ENCODE peak calls at places on chromosomes 7 and 10, in ten cellular contexts. L is Peyer's patch; D is astrocyte of the hippocampus; G is activated CD4-positive, alpha-beta T cell treated with anti-CD3 and anti-CD28 coated beads, Interleukin-2, amount 50 U/mL, for 4 hours; J is GM23248; H is naive B cell; P is NCI-H1436; N is right lobe of liver; F is NCI-H524 treated with DMSO at 0.1 percent for 48 hours; X is WERI-Rb-1. U is an unnamed sample.

GRCh38 chr10:119516381-119517234 is 25.9 kb downstream of the RGS10 start:
- DNase-seq in X (peak; percentile 62), N (peak; percentile 40), D (no peak), F (no peak), G (peak; percentile 42), L (peak; percentile 69), P (no peak), H (peak; percentile 44), J (no peak), U (no peak)

GRCh38 chr7:143205560-143206293 is 16.1 kb upstream of the TAS2R40 start:
- DNase-seq in D (no peak), F (no peak), P (no peak), J (no peak), N (no peak), L (peak; percentile 72), H (peak; percentile 85), G (no peak), X (no peak), U (no peak)

GRCh38 chr7:134254311-134254710 is 62.4 kb downstream of the SLC35B4 start:
- DNase-seq in P (no peak), L (no peak), N (no peak), D (no peak), G (no peak), F (no peak), X (no peak), J (peak; percentile 9), H (no peak), U (no peak)

GRCh38 chr7:2079332-2080068 is 153.2 kb downstream of the MAD1L1 start:
- DNase-seq in F (no peak), N (no peak), H (peak; percentile 59), D (no peak), P (no peak), J (no peak), L (no peak), X (peak; percentile 81), G (no peak), U (no peak)

GRCh38 chr7:2832441-2832840 is 11.7 kb downstream of the GNA12 start:
- DNase-seq in P (no peak), X (no peak), G (no peak), N (no peak), F (no peak), D (no peak), H (no peak), L (no peak), J (no peak), U (no peak)

GRCh38 chr10:114519756-114520288 is 115.5 kb upstream of the AFAP1L2 start:
- DNase-seq in X (no peak), J (peak; percentile 8), L (no peak), N (no peak), P (no peak), F (no peak), H (no peak), D (no peak), G (no peak), U (no peak)

GRCh38 chr10:113071446-113071845 is 121.4 kb downstream of the TCF7L2 start:
- DNase-seq in N (peak; percentile 84), D (peak; percentile 88), H (no peak), P (no peak), X (no peak), L (no peak), G (no peak), J (peak; percentile 16), F (no peak), U (no peak)

GRCh38 chr10:16732376-16732775 is 84.8 kb downstream of the RSU1 start:
- DNase-seq in J (peak; percentile 19), G (no peak), P (no peak), D (peak; percentile 5), H (no peak), L (no peak), N (no peak), F (peak; percentile 36), X (no peak), U (no peak)

GRCh38 chr10:129136866-129137415 is 330.1 kb upstream of the MGMT start:
- DNase-seq in P (no peak), G (no peak), X (no peak), N (no peak), F (no peak), D (no peak), H (no peak), L (no peak), J (no peak), U (no peak)

GRCh38 chr7:1741751-1742554 is 71.9 kb downstream of the ELFN1 start:
- DNase-seq in L (no peak), H (no peak), J (no peak), N (no peak), D (no peak), X (peak; percentile 90), G (no peak), P (no peak), F (peak; percentile 28), U (no peak)

GRCh38 chr7:155357573-155358041 is 59.9 kb downstream of the INSIG1 start:
- DNase-seq in N (no peak), J (peak; percentile 91), G (no peak), P (no peak), L (no peak), H (no peak), D (no peak), F (no peak), X (no peak), U (no peak)

GRCh38 chr10:103657061-103657591 is 163.6 kb downstream of the NEURL1 start:
- DNase-seq in D (no peak), N (no peak), X (no peak), J (no peak), H (no peak), G (no peak), F (no peak), P (no peak), L (no peak), U (no peak)

GRCh38 chr7:33809218-33809617 is 96.1 kb upstream of the BMPER start:
- DNase-seq in P (no peak), D (no peak), F (no peak), N (no peak), X (peak; percentile 51), G (no peak), L (no peak), J (peak; percentile 23), H (no peak), U (no peak)

GRCh38 chr10:32205666-32206065 is 141.3 kb downstream of the EPC1 start:
- DNase-seq in P (no peak), N (no peak), G (no peak), L (no peak), X (no peak), J (peak; percentile 59), H (no peak), F (no peak), D (peak; percentile 49), U (no peak)

GRCh38 chr7:155289949-155290501 is 7.7 kb upstream of the INSIG1 start:
- DNase-seq in F (no peak), N (no peak), G (no peak), D (no peak), H (no peak), L (no peak), X (no peak), J (no peak), P (no peak), U (no peak)

GRCh38 chr10:21488246-21488953 is 37.1 kb downstream of the SKIDA1 start:
- DNase-seq in G (no peak), X (no peak), H (no peak), P (no peak), F (no peak), N (no peak), J (no peak), L (no peak), D (peak; percentile 53), U (no peak)

GRCh38 chr10:127986543-127987466 is 79.9 kb downstream of the PTPRE start:
- DNase-seq in D (peak; percentile 78), P (no peak), J (no peak), X (no peak), F (no peak), H (no peak), N (no peak), L (no peak), G (no peak), U (no peak)

GRCh38 chr10:3395487-3395886 is 222.9 kb upstream of the PITRM1 start:
- DNase-seq in X (peak; percentile 25), P (peak; percentile 38), N (no peak), F (no peak), G (no peak), D (peak; percentile 48), L (no peak), H (peak; percentile 6), J (no peak), U (no peak)

GRCh38 chr7:122885583-122886356 is 490 bp downstream of the CADPS2 start:
- DNase-seq in L (no peak), J (peak; percentile 52), H (no peak), D (peak; percentile 63), F (no peak), N (peak; percentile 58), P (peak; percentile 33), G (no peak), X (peak; percentile 57), U (no peak)

GRCh38 chr7:126370038-126370668 is 882.6 kb downstream of the GRM8 start:
- DNase-seq in L (no peak), X (no peak), J (no peak), P (no peak), F (no peak), D (no peak), H (no peak), N (no peak), G (no peak), U (no peak)

GRCh38 chr7:140327261-140327661 is 71.1 kb downstream of the SLC37A3 start:
- DNase-seq in D (no peak), G (no peak), P (no peak), L (no peak), J (no peak), H (no peak), F (no peak), N (no peak), X (no peak), U (no peak)